ENCODE peak calls at places on chromosomes 2 and 18, in five cellular contexts. L, T, A, P and M are unnamed samples.

GRCh38 chr2:221380686-221381085 is 191.4 kb downstream of the EPHA4 start:
- DNase-seq in L (no peak), T (no peak), A (no peak), P (no peak), M (no peak)

GRCh38 chr2:201955231-201955630 is 78.4 kb upstream of the FZD7 start:
- DNase-seq in L (no peak), T (no peak), A (no peak), P (no peak), M (no peak)

GRCh38 chr2:152513029-152513428 is 178.1 kb downstream of the FMNL2 start:
- DNase-seq in L (no peak), T (no peak), A (no peak), P (no peak), M (no peak)

GRCh38 chr2:111185496-111186022 is 64.8 kb downstream of the BCL2L11 start:
- DNase-seq in L (peak; percentile 88), T (no peak), A (no peak), P (no peak), M (no peak)

GRCh38 chr2:168119519-168120141 is 127.8 kb downstream of the STK39 start:
- DNase-seq in L (no peak), T (no peak), A (peak; percentile 58), P (no peak), M (no peak)

GRCh38 chr18:79963658-79964329 is 649 bp upstream of the HSBP1L1 start:
- DNase-seq in L (no peak), T (no peak), A (no peak), P (no peak), M (no peak)

GRCh38 chr2:123502926-123503325 is 522.2 kb upstream of the CNTNAP5 start:
- DNase-seq in L (no peak), T (no peak), A (no peak), P (no peak), M (no peak)

GRCh38 chr18:37385846-37386435 is 179.7 kb downstream of the CELF4 start:
- DNase-seq in L (no peak), T (no peak), A (peak; percentile 13), P (no peak), M (no peak)

GRCh38 chr2:27091746-27092695 is 5.4 kb downstream of the KHK start:
- DNase-seq in L (no peak), T (no peak), A (no peak), P (no peak), M (no peak)

GRCh38 chr2:74873041-74873440 is 39.1 kb downstream of the HK2 start:
- DNase-seq in L (no peak), T (no peak), A (no peak), P (no peak), M (no peak)

GRCh38 chr2:223247136-223247535 is 195.1 kb downstream of the KCNE4 start:
- DNase-seq in L (no peak), T (no peak), A (peak; percentile 28), P (no peak), M (no peak)

GRCh38 chr2:9346885-9347284 is 76.4 kb downstream of the ITGB1BP1 start:
- DNase-seq in L (no peak), T (no peak), A (no peak), P (no peak), M (no peak)

GRCh38 chr2:35163948-35164347 is 1191.6 kb upstream of the CRIM1 start:
- DNase-seq in L (no peak), T (no peak), A (no peak), P (no peak), M (no peak)

GRCh38 chr2:33437815-33438214 is 38.6 kb upstream of the RASGRP3 start:
- DNase-seq in L (no peak), T (no peak), A (no peak), P (no peak), M (no peak)

GRCh38 chr18:56168049-56168781 is 470.2 kb downstream of the TXNL1 start:
- DNase-seq in L (no peak), T (no peak), A (no peak), P (peak; percentile 31), M (peak; percentile 78)

GRCh38 chr2:113175101-113175628 is 1.4 kb downstream of the PSD4 start:
- DNase-seq in L (peak; percentile 68), T (no peak), A (no peak), P (no peak), M (peak; percentile 86)

GRCh38 chr2:237167934-237168333 is 82.2 kb downstream of the COPS8 start:
- DNase-seq in L (no peak), T (no peak), A (no peak), P (no peak), M (no peak)

GRCh38 chr2:13522917-13523821 is 806.4 kb downstream of the TRIB2 start:
- DNase-seq in L (no peak), T (no peak), A (no peak), P (no peak), M (no peak)

GRCh38 chr18:23133860-23134779 is 1.2 kb upstream of the CABLES1 start:
- DNase-seq in L (peak; percentile 69), T (peak; percentile 68), A (peak; percentile 91), P (peak; percentile 63), M (no peak)

GRCh38 chr2:218223046-218223445 is 6.1 kb downstream of the ARPC2 start:
- DNase-seq in L (no peak), T (no peak), A (no peak), P (no peak), M (no peak)

GRCh38 chr2:207308519-207309224 is 142.9 kb upstream of the KLF7 start:
- DNase-seq in L (no peak), T (no peak), A (no peak), P (no peak), M (no peak)

GRCh38 chr18:36511791-36512352 is 214.4 kb downstream of the FHOD3 start:
- DNase-seq in L (no peak), T (no peak), A (no peak), P (no peak), M (no peak)

GRCh38 chr2:172552547-172553291 is 3.2 kb upstream of the PDK1 start:
- DNase-seq in L (no peak), T (no peak), A (no peak), P (no peak), M (no peak)

GRCh38 chr18:44048846-44049245 is 631.8 kb upstream of the SETBP1 start:
- DNase-seq in L (no peak), T (no peak), A (no peak), P (no peak), M (no peak)

GRCh38 chr2:34486945-34487344 is 887.8 kb upstream of the FAM98A start:
- DNase-seq in L (no peak), T (no peak), A (no peak), P (no peak), M (no peak)

GRCh38 chr18:39500320-39500719 is 1934.7 kb upstream of the CELF4 start:
- DNase-seq in L (no peak), T (no peak), A (no peak), P (no peak), M (no peak)

GRCh38 chr2:27099334-27099955 is 12.9 kb downstream of the KHK start:
- DNase-seq in L (no peak), T (no peak), A (no peak), P (no peak), M (no peak)

GRCh38 chr2:162063899-162064298 is 10.1 kb downstream of the DPP4 start:
- DNase-seq in L (no peak), T (no peak), A (no peak), P (no peak), M (no peak)

GRCh38 chr2:44582363-44583008 is 220.7 kb downstream of the CAMKMT start:
- DNase-seq in L (no peak), T (no peak), A (no peak), P (no peak), M (no peak)

GRCh38 chr18:79479114-79479760 is 83.5 kb downstream of the NFATC1 start:
- DNase-seq in L (no peak), T (no peak), A (no peak), P (no peak), M (peak; percentile 75)

GRCh38 chr2:24253303-24253919 is 78.6 kb downstream of the FAM228A start:
- DNase-seq in L (no peak), T (no peak), A (no peak), P (no peak), M (no peak)
- TF ChIP-seq POLR2AphosphoS5 in L (no peak), T (no peak), A (no peak), P (no peak), M (no peak)

GRCh38 chr18:70423120-70423519 is 134.3 kb downstream of the SOCS6 start:
- DNase-seq in L (peak; percentile 16), T (no peak), A (no peak), P (no peak), M (no peak)

GRCh38 chr18:70420151-70420898 is 131.5 kb downstream of the SOCS6 start:
- DNase-seq in L (no peak), T (no peak), A (peak; percentile 74), P (no peak), M (no peak)

GRCh38 chr18:70419526-70419925 is 130.7 kb downstream of the SOCS6 start:
- DNase-seq in L (no peak), T (no peak), A (no peak), P (no peak), M (no peak)

GRCh38 chr18:70422061-70422965 is 133.5 kb downstream of the SOCS6 start:
- DNase-seq in L (peak; percentile 68), T (no peak), A (peak; percentile 35), P (no peak), M (no peak)

GRCh38 chr18:70421471-70421870 is 132.6 kb downstream of the SOCS6 start:
- DNase-seq in L (no peak), T (no peak), A (no peak), P (no peak), M (no peak)
- TF ChIP-seq POLR2AphosphoS5 in L (no peak), T (no peak), A (no peak), P (no peak), M (no peak)

DNA sequence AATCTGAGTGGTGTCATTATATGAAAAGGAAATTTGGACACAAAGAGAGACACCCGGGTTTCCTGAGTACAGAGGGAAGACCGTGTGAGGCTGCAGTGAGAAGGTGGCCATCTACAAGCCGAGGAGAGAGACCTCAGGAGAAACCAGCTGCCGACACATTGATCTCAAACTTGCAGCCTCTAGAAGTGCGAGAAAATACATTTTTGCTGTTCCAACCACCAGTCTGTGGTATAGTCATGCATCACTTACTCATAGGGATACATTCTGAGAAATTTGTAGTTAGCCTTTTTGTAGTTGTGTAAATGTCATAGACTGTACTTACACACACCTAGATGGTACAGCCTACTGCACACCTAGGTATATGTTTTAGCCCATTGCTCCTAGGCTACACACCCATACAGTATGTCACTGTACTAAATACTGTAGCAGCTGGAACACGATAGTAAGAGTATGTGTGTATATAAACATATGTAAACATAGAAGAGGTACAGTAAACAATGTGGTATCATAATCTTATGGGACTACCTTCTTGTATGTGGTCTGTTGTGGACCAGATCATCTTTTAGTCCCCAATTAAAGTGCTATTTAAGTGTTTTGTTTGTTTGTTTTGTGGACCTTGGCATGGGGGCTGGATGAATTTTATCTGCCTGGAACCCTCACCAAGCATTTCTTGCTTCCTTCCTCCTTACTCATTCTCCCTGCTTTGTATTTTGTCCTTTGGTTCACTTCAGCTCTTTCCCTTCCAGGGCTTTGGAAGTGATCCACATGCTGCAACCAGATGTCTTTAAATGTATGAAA is 38.3 kb upstream of the SESTD1 start:
- DNase-seq in L (no peak), T (no peak), A (no peak), P (no peak), M (no peak)
- TF ChIP-seq POLR2AphosphoS5 in L (no peak), T (no peak), A (no peak), P (no peak), M (no peak)

DNA sequence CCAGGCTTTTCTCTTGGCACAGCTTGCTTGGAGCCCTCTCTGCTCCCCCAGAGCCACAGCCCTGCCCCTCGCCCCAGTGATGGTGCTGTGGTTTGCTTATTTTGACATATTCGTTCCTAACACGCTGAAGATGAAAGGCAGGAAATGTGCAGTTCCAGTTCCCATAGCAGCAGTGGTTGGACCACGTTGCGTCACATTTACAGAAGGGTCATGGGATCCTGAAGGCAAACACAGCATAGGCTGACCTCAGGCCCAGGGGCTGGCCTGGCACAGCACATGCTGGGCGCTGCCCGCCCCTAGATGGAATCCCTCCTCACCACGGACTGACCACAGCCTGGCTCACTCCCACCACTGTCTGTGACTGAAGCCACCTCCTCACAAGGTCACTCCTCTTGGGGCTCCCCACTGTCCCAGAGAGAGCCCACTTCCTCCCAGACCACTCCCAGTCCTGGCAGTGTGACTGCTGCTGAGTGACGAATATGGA is 14.2 kb upstream of the CHRNA1 start:
- DNase-seq in L (peak; percentile 48), T (no peak), A (peak; percentile 55), P (no peak), M (peak; percentile 81)
- TF ChIP-seq POLR2AphosphoS5 in L (no peak), T (peak; percentile 47), A (no peak), P (no peak), M (peak; percentile 65)